ENCODE peak calls at places on chromosomes 4 and X, in seven cellular contexts. P is mesenchymal stem cell, V is IMR-90, O is H9, K is H1, G is mesendoderm, H is neuronal stem cell. Y is an unnamed sample.

GRCh38 chrX:129653985-129654651 is 638 bp downstream of the APLN start:
- DNase-seq in O (no peak), V (no peak), G (no peak), K (no peak), H (no peak), P (peak; percentile 28), Y (no peak)

GRCh38 chr4:15729910-15730533 is 27.2 kb downstream of the BST1 start:
- DNase-seq in O (no peak), H (peak; percentile 29), P (peak; percentile 57), V (peak; percentile 53), K (no peak), G (peak; percentile 59), Y (peak; percentile 29)

GRCh38 chrX:24341795-24342194 is 18.6 kb upstream of the SUPT20HL1 start:
- DNase-seq in G (no peak), K (no peak), P (peak; percentile 78), O (no peak), H (no peak), V (peak; percentile 81), Y (no peak)

GRCh38 chr4:182556576-182556975 is 313.4 kb downstream of the TENM3 start:
- DNase-seq in V (peak; percentile 82), P (peak; percentile 26), G (peak; percentile 58), K (no peak), O (no peak), H (no peak), Y (no peak)

GRCh38 chr4:13700196-13701140 is 72.9 kb upstream of the BOD1L1 start:
- DNase-seq in P (no peak), G (no peak), H (no peak), K (no peak), V (peak; percentile 91), O (no peak), Y (no peak)

GRCh38 chr4:72846280-72847111 is 223.0 kb downstream of the COX18 start:
- DNase-seq in H (peak; percentile 14), P (peak; percentile 32), O (peak; percentile 85), K (peak; percentile 50), G (peak; percentile 91), V (no peak), Y (peak; percentile 17)

GRCh38 chr4:148649669-148650331 is 207.6 kb upstream of the NR3C2 start:
- DNase-seq in P (no peak), H (no peak), K (no peak), G (peak; percentile 77), V (peak; percentile 49), O (no peak), Y (peak; percentile 20)

GRCh38 chr4:106287353-106287969 is 28.5 kb downstream of the TBCK start:
- DNase-seq in H (no peak), V (peak; percentile 95), O (no peak), K (no peak), G (peak; percentile 55), P (peak; percentile 94), Y (peak; percentile 67)

GRCh38 chrX:17706676-17707075 is 30.6 kb upstream of the SCML1 start:
- DNase-seq in K (no peak), H (no peak), O (no peak), P (peak; percentile 72), V (peak; percentile 83), G (peak; percentile 56), Y (peak; percentile 78)

GRCh38 chrX:109632906-109633504 is 8.0 kb upstream of the KCNE5 start:
- DNase-seq in O (peak; percentile 33), P (peak; percentile 37), G (peak; percentile 11), V (peak; percentile 26), K (no peak), H (no peak), Y (no peak)

GRCh38 chr4:25245181-25245580 is 11.3 kb downstream of the PI4K2B start:
- DNase-seq in O (peak; percentile 41), H (no peak), P (no peak), V (no peak), K (no peak), G (no peak), Y (no peak)

GRCh38 chrX:120732879-120733278 is 103.0 kb upstream of the C1GALT1C1 start:
- DNase-seq in V (no peak), P (no peak), H (no peak), G (no peak), O (no peak), K (no peak), Y (no peak)

GRCh38 chrX:111837226-111837625 is 38.8 kb upstream of the TRPC5OS start:
- DNase-seq in P (no peak), V (no peak), O (no peak), G (peak; percentile 29), K (no peak), H (no peak), Y (no peak)

GRCh38 chr4:86446996-86447395 is 87.1 kb upstream of the MAPK10 start:
- DNase-seq in G (peak; percentile 84), H (no peak), K (no peak), P (no peak), V (no peak), O (no peak), Y (no peak)

GRCh38 chr4:108527729-108528128 is 92.6 kb upstream of the RPL34 start:
- DNase-seq in V (no peak), O (no peak), K (no peak), H (no peak), P (no peak), G (no peak), Y (no peak)

GRCh38 chr4:116016201-116016600 is 902.8 kb upstream of the NDST4 start:
- DNase-seq in G (no peak), V (peak; percentile 44), H (no peak), O (no peak), K (no peak), P (peak; percentile 57), Y (peak; percentile 33)

GRCh38 chr4:102328045-102328444 is 17.2 kb downstream of the SLC39A8 start:
- DNase-seq in G (peak; percentile 59), H (no peak), P (no peak), K (no peak), O (no peak), V (no peak), Y (no peak)

GRCh38 chr4:43992552-43992951 is 456.1 kb downstream of the KCTD8 start:
- DNase-seq in K (no peak), O (peak; percentile 26), G (peak; percentile 23), V (no peak), P (no peak), H (no peak), Y (no peak)

GRCh38 chrX:140431521-140431920 is 73.3 kb downstream of the SOX3 start:
- DNase-seq in G (no peak), H (no peak), K (no peak), O (no peak), V (peak; percentile 1), P (no peak), Y (no peak)

GRCh38 chr4:150994721-150995120 is 20.4 kb downstream of the LRBA start:
- DNase-seq in G (no peak), P (no peak), V (no peak), K (no peak), O (no peak), H (no peak), Y (no peak)

DNA sequence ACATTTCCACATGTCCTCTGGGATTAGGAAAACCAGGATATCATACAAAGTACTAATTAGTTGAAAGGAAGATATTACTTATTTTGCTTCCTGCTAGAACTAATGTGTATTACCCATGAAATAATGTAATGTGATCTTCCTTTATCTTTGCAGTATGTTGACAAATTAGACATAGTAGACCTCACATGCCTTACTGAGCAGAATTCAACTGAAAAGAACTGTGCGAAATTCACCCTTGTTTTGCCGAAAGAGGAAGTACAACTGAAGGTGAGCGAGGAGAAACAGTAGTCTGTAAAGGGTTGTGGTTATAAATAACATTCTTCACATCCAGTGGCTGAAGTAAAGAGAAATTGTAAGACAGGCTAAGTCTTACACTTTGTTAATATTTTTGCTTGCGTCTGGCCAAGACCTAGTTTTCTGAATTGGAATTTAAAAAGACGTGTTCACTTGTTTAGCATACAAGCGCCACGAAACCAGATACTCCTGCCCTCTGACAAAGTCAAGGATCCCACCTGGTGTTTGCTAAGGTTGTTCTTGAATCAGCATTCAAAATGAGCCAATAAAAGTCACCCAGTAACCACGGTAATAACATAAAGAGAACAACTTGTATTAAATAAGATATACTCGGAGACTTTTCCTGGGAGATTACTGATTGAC is 16.8 kb downstream of the STAP1 start:
- DNase-seq in P (no peak), O (no peak), H (no peak), K (no peak), G (peak; percentile 8), V (no peak), Y (no peak)
- H2BK120ac ChIP-seq in P (no peak overlapping the region), O (no peak overlapping the region), H (no peak overlapping the region), K (no peak overlapping the region), G (no peak overlapping the region), V (no peak overlapping the region), Y (no peak overlapping the region)

GRCh38 chrX:131262738-131263679 is 26.1 kb downstream of the IGSF1 start:
- DNase-seq in V (no peak), G (peak; percentile 62), O (peak; percentile 69), K (no peak), P (no peak), H (no peak), Y (peak; percentile 4)

GRCh38 chrX:131262200-131262599 is 26.9 kb downstream of the IGSF1 start:
- DNase-seq in H (no peak), P (no peak), V (no peak), K (no peak), G (no peak), O (no peak), Y (no peak)

GRCh38 chrX:131264665-131265064 is 24.4 kb downstream of the IGSF1 start:
- DNase-seq in P (no peak), K (no peak), V (no peak), O (no peak), H (no peak), G (no peak), Y (no peak)

DNA sequence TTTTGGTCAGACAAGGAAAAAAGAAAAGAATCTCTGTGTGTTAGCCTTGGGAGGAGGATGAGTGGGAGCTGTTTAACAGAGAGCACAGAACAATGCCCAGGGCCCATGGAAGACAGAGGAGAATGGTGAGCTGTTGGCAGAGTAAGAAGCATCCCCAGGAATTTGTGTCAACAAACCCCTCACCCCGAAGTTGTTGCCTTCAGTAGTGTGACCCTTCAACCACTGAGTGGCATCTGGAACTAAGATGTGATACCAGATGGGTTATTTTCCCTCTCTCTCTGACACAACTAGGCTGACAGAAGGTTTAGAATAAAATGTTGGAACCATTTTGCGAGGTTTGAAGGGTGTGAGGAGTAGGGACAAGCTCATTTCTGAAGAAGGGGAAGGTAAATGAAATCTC is 25.1 kb downstream of the IGSF1 start:
- DNase-seq in K (no peak), G (no peak), P (no peak), H (no peak), O (no peak), V (no peak), Y (no peak)
- H2BK5ac ChIP-seq in K (no peak overlapping the region), G (no peak overlapping the region), P (no peak overlapping the region), H (no peak overlapping the region), O (no peak overlapping the region), V (no peak overlapping the region), Y (no peak overlapping the region)

GRCh38 chr4:79364048-79364447 is 38.2 kb upstream of the NAA11 start:
- DNase-seq in H (no peak), K (no peak), G (no peak), P (no peak), O (no peak), V (no peak), Y (no peak)

GRCh38 chr4:79353075-79353474 is 27.2 kb upstream of the NAA11 start:
- DNase-seq in H (no peak), O (no peak), K (no peak), V (no peak), G (no peak), P (no peak), Y (no peak)

GRCh38 chr4:79358438-79358837 is 32.6 kb upstream of the NAA11 start:
- DNase-seq in H (no peak), G (no peak), K (no peak), P (no peak), O (no peak), V (no peak), Y (no peak)
- H2BK120ac ChIP-seq in H (no peak overlapping the region), G (no peak overlapping the region), K (no peak overlapping the region), P (no peak overlapping the region), O (no peak overlapping the region), V (no peak overlapping the region), Y (no peak overlapping the region)

GRCh38 chr4:53267026-53267425 is 98.8 kb downstream of the SCFD2 start:
- DNase-seq in K (no peak), V (peak; percentile 78), H (no peak), O (no peak), P (peak; percentile 82), G (no peak), Y (no peak)
- H2BK5ac ChIP-seq in K (no peak overlapping the region), V (no peak overlapping the region), H (no peak overlapping the region), O (no peak overlapping the region), P (no peak overlapping the region), G (no peak overlapping the region), Y (no peak overlapping the region)